ENCODE peak calls at places on chromosomes 13 and 19, in ten cellular contexts. F is NCI-H1092; X is activated gamma-delta T cell treated with anti-CD3 and anti-CD28 coated beads, Interleukin-2, amount 50 U/mL, for 16 hours; G is GM13977; J is spleen; D is Right ventricle myocardium superior; I is frontal cortex; A is colonic mucosa; C is AG10803; T is T follicular helper cell. B is an unnamed sample.

GRCh38 chr19:55605207-55605636 is 225 bp upstream of the ZNF865 start:
- DNase-seq in F (peak; percentile 96), D (peak; percentile 99), C (peak; percentile 92), I (peak; percentile 95), J (peak; percentile 99), A (peak; percentile 97), G (peak; percentile 98), T (peak; percentile 96), X (peak; percentile 97), B (peak; percentile 50)

GRCh38 chr13:35741657-35742056 is 265.2 kb upstream of the MAB21L1 start:
- DNase-seq in F (no peak), A (no peak), J (no peak), G (no peak), D (no peak), C (no peak), X (no peak), T (no peak), I (no peak), B (no peak)

GRCh38 chr19:12802267-12803106 is 618 bp downstream of the THSD8 start:
- DNase-seq in D (no peak), T (no peak), A (peak; percentile 57), J (no peak), C (no peak), G (peak; percentile 61), I (peak; percentile 59), X (no peak), F (peak; percentile 56), B (peak; percentile 41)

GRCh38 chr13:30864352-30865130 is 41.5 kb upstream of the MEDAG start:
- DNase-seq in D (no peak), J (no peak), F (no peak), A (no peak), I (no peak), C (peak; percentile 94), G (no peak), T (no peak), X (no peak), B (no peak)

GRCh38 chr19:16571689-16572331 is 405 bp downstream of the SLC35E1 start:
- DNase-seq in X (no peak), T (no peak), I (no peak), C (peak; percentile 13), D (peak; percentile 59), J (peak; percentile 91), A (no peak), F (no peak), G (peak; percentile 62), B (no peak)

GRCh38 chr19:3142292-3142670 is 6.4 kb downstream of the GNA15 start:
- DNase-seq in F (no peak), A (no peak), X (no peak), T (no peak), C (peak; percentile 90), D (no peak), J (no peak), I (no peak), G (no peak), B (no peak)

GRCh38 chr13:45799451-45799850 is 52.1 kb downstream of the SIAH3 start:
- DNase-seq in X (no peak), F (peak; percentile 53), J (no peak), C (no peak), I (no peak), A (no peak), D (peak; percentile 68), T (no peak), G (no peak), B (no peak)

GRCh38 chr13:71902676-71903075 is 35.7 kb upstream of the DACH1 start:
- DNase-seq in F (no peak), T (no peak), D (no peak), G (no peak), A (no peak), X (no peak), J (no peak), C (no peak), I (no peak), B (no peak)

GRCh38 chr13:79393564-79394249 is 12.3 kb downstream of the RBM26 start:
- DNase-seq in F (peak; percentile 25), I (no peak), C (no peak), X (peak; percentile 12), J (peak; percentile 84), A (peak; percentile 33), D (no peak), T (no peak), G (no peak), B (no peak)

GRCh38 chr13:22235950-22236290 is 565.0 kb downstream of the FGF9 start:
- DNase-seq in I (no peak), X (no peak), G (no peak), T (no peak), D (no peak), C (no peak), J (no peak), F (no peak), A (no peak), B (no peak)

GRCh38 chr19:32677657-32678056 is 2.0 kb downstream of the RGS9BP start:
- DNase-seq in C (no peak), F (no peak), A (no peak), X (no peak), T (no peak), I (no peak), J (peak; percentile 62), D (no peak), G (no peak), B (no peak)

GRCh38 chr13:45873491-45874360 is 22.2 kb upstream of the SIAH3 start:
- DNase-seq in G (no peak), X (no peak), A (no peak), F (no peak), J (no peak), D (no peak), C (peak; percentile 25), T (no peak), I (no peak), B (no peak)

GRCh38 chr13:85521586-85521985 is 277.6 kb downstream of the SLITRK6 start:
- DNase-seq in I (no peak), A (no peak), C (no peak), G (no peak), X (no peak), F (peak; percentile 92), T (no peak), D (no peak), J (no peak), B (no peak)

GRCh38 chr19:56955637-56956216 is 115.2 kb upstream of the PEG3 start:
- DNase-seq in J (no peak), C (no peak), G (no peak), T (no peak), D (no peak), X (no peak), A (no peak), I (no peak), F (no peak), B (no peak)

GRCh38 chr19:2353159-2353894 is 6.7 kb upstream of the TMPRSS9 start:
- DNase-seq in F (no peak), T (no peak), A (no peak), I (no peak), D (no peak), X (no peak), J (no peak), G (no peak), C (no peak), B (no peak)

B was measured in cerebellar nuclear complex.